ENCODE peak calls at places on chromosomes 13 and 19, in nine cellular contexts. D, Y, Q, J, I, B, T, N and X are unnamed samples.

GRCh38 chr13:50129065-50129922 is 114.0 kb downstream of the KCNRG start:
- DNase-seq in D (no peak), J (peak; percentile 35), Y (no peak), T (no peak), Q (no peak), I (no peak), N (no peak), B (no peak), X (no peak)

GRCh38 chr19:50851620-50852019 is 3.1 kb upstream of the KLK3 start:
- DNase-seq in Q (no peak), D (no peak), N (no peak), B (no peak), T (no peak), J (no peak), I (no peak), Y (no peak), X (no peak)

GRCh38 chr13:28574617-28575142 is 79.8 kb upstream of the FLT1 start:
- DNase-seq in B (no peak), Y (peak; percentile 48), T (peak; percentile 28), D (peak; percentile 98), J (peak; percentile 99), I (no peak), N (no peak), Q (peak; percentile 97), X (no peak)

GRCh38 chr19:5498817-5499535 is 43.8 kb downstream of the ZNRF4 start:
- DNase-seq in Y (no peak), J (no peak), D (no peak), T (no peak), Q (no peak), B (no peak), I (peak; percentile 22), N (no peak), X (no peak)

GRCh38 chr13:96082640-96083039 is 7.3 kb upstream of the HS6ST3 start:
- DNase-seq in Q (no peak), B (no peak), D (no peak), J (peak; percentile 71), T (no peak), N (no peak), Y (no peak), I (no peak), X (no peak)

GRCh38 chr13:31320946-31321345 is 121.2 kb downstream of the B3GLCT start:
- DNase-seq in I (no peak), T (no peak), N (no peak), D (no peak), Y (no peak), B (no peak), Q (no peak), J (no peak), X (no peak)

GRCh38 chr13:99151516-99151915 is 49.1 kb upstream of the UBAC2 start:
- DNase-seq in I (no peak), Q (peak; percentile 80), J (peak; percentile 84), D (no peak), N (no peak), T (no peak), B (no peak), Y (peak; percentile 50), X (no peak)

GRCh38 chr13:103903790-103904189 is 837.6 kb upstream of the SLC10A2 start:
- DNase-seq in Y (no peak), B (no peak), D (no peak), I (no peak), J (no peak), N (no peak), Q (no peak), T (no peak), X (no peak)

GRCh38 chr13:54750521-54750920 is 1721.9 kb downstream of the OLFM4 start:
- DNase-seq in T (no peak), Q (no peak), J (no peak), Y (no peak), B (no peak), N (no peak), D (no peak), I (no peak), X (no peak)

GRCh38 chr13:39506559-39507390 is 96.2 kb downstream of the LHFPL6 start:
- DNase-seq in I (no peak), Y (no peak), J (peak; percentile 47), D (no peak), N (no peak), B (no peak), T (no peak), Q (peak; percentile 24), X (no peak)

GRCh38 chr19:2887391-2887914 is 13.3 kb upstream of the ZNF57 start:
- DNase-seq in J (peak; percentile 77), D (peak; percentile 37), T (no peak), Q (peak; percentile 29), N (no peak), I (no peak), B (no peak), Y (peak; percentile 46), X (no peak)

GRCh38 chr19:4732680-4733114 is 9.1 kb upstream of the DPP9 start:
- DNase-seq in B (no peak), T (no peak), D (no peak), Y (peak; percentile 57), I (peak; percentile 33), J (peak; percentile 71), N (peak; percentile 64), Q (no peak), X (no peak)

GRCh38 chr13:66992683-66993082 is 237.5 kb downstream of the PCDH9 start:
- DNase-seq in Q (no peak), N (no peak), Y (no peak), J (no peak), T (no peak), I (no peak), B (no peak), D (no peak), X (no peak)

GRCh38 chr13:66996503-66996902 is 233.6 kb downstream of the PCDH9 start:
- DNase-seq in Y (no peak), B (no peak), I (no peak), D (no peak), T (no peak), N (no peak), J (peak; percentile 31), Q (no peak), X (no peak)

GRCh38 chr13:66994097-66994496 is 236.0 kb downstream of the PCDH9 start:
- DNase-seq in T (peak; percentile 65), Y (peak; percentile 49), B (no peak), N (peak; percentile 79), Q (peak; percentile 61), J (peak; percentile 83), D (no peak), I (peak; percentile 69), X (peak; percentile 85)

GRCh38 chr13:66995366-66995663 is 234.8 kb downstream of the PCDH9 start:
- DNase-seq in B (no peak), Q (no peak), I (no peak), T (no peak), N (no peak), Y (no peak), J (no peak), D (no peak), X (no peak)

DNA sequence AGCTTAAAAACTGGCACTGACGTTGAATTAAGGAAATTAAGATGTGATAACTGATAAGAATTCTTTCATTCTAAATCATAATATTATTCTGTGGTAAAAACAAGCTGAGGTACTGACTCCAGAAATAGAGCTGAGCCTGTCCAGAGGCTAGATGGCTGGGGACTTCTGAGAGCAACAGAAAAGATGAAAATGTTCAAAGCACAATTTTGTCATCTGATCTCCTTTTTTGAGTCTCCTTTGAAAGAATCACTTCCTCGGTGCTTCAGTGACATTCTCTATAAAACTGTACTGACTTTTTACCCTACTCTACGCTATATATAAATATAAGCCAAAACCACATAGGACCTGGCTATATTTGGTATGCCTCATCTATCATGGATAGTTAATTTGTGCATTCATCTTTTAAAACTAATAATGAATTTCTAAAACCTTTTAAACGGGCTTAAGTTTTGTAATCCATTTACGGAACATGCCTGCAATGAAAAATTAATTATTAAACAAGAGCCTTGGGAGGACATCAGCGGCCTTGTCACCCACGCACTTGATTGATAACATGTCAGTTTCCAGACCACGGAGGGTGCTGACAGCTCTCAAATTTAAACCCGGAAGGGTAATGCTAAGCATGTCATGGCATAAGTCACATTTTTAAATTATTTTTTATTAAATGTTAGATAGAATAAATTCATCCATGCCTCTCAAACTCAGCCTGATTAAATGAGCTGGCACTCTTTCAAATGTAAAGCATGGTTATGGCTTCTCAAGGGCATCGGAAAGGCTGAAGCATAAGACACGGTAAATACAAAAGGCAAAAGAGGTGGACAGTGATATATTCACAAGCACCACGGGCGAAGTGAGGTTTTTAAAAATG is 235.4 kb downstream of the PCDH9 start:
- DNase-seq in D (no peak), T (no peak), Q (no peak), Y (no peak), B (no peak), N (no peak), I (no peak), J (no peak), X (no peak)
- TF ChIP-seq CTCF in D (no peak), T (no peak), Q (no peak), Y (no peak), B (no peak), N (no peak), I (no peak), J (no peak), X (no peak)

DNA sequence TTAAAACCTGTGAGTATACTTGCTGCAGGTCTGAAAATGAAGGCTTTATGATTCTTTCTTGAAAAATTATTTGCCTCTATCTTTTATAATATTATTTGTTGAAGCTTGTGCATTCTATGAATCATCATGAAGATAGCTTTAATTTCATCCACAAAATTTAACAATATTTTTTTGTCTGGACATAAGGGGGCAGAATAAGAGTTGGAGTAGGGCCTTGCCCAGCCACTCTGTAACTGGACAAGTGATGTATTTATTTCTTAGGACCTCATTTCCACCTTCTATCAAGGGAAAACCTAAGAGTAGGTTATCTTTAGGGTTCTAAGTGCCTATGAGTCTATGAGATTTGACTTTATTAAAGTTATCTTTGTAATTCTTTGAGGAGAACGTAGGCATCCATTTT is 49.9 kb downstream of the N4BP2L1 start:
- DNase-seq in J (no peak), T (no peak), Q (no peak), I (no peak), Y (no peak), D (no peak), B (no peak), N (no peak), X (no peak)
- TF ChIP-seq CTCF in J (no peak), T (no peak), Q (no peak), I (no peak), Y (no peak), D (no peak), B (no peak), N (no peak), X (peak; percentile 36)

GRCh38 chr19:17703823-17704463 is 15.3 kb upstream of the MAP1S start:
- DNase-seq in B (no peak), Q (peak; percentile 36), D (no peak), Y (no peak), N (no peak), T (peak; percentile 52), I (peak; percentile 56), J (peak; percentile 70), X (no peak)
- TF ChIP-seq CTCF in B (peak; percentile 78), Q (peak; percentile 80), D (peak; percentile 78), Y (peak; percentile 42), N (peak; percentile 88), T (peak; percentile 93), I (peak; percentile 68), J (peak; percentile 90), X (peak; percentile 62)

DNA sequence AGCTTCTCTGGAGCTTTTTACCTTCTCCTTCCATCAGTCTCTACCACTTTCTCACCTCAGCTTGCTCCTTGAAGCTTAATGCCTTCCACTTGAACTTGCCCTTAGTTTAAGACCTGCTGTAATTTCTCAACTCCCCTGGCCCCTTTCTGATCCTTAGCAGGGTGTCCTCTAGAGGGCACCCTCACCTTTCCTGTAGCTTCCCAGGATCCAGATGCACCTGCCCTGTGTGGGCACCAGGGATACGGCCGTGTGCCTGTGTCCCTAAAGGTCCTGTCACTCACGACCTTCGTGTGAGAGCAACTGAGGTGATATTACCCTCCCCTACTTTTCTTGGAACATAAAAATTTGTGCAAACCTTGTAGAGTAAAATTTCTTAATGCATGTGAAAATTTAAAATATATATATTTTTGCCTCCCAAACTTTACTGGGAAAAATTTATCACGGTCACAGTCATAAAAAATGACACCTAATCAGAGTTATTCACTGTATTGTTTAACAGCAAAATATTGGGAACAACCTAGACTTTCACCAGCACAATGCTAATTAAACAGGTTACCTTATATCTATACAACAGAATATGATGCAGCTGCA is 46.4 kb downstream of the PSG3 start:
- DNase-seq in T (no peak), Y (peak; percentile 98), N (no peak), I (no peak), B (no peak), D (no peak), Q (peak; percentile 14), J (peak; percentile 65), X (no peak)
- TF ChIP-seq CTCF in T (no peak), Y (peak; percentile 99), N (peak; percentile 40), I (no peak), B (no peak), D (peak; percentile 85), Q (peak; percentile 78), J (peak; percentile 88), X (no peak)